ENCODE peak calls at places on chromosome 21, in eight cellular contexts. G is tibial artery; B is HuH-7; S is HEK293T; F is GM04504; C is activated T-helper 1 cell treated with anti-CD3 and anti-CD28 coated beads, Interleukin-12 subunit alpha, Interleukin-12 subunit beta, Interleukin-2, Interleukin-4 antibody, amounts not matched to agents 30 ng/mL and 10 ng/mL and 1 ng/mL, durations not matched to agents 14 hours and 24 hours and 36 hours; R is activated effector memory CD4-positive, alpha-beta T cell treated with Interleukin-2 at 50 U/mL for 16 hours; P is prostate gland. U is an unnamed sample.

GRCh38 chr21:42574234-42575027 is 60.8 kb downstream of the SLC37A1 start:
- DNase-seq in G (peak; percentile 45), B (peak; percentile 83), S (no peak), F (no peak), C (no peak), R (no peak), P (no peak), U (peak; percentile 18)

GRCh38 chr21:34204481-34205439 is 131.4 kb downstream of the MRPS6 start:
- DNase-seq in G (no peak), B (no peak), S (no peak), F (no peak), C (no peak), R (no peak), P (no peak), U (no peak)

GRCh38 chr21:44837537-44837936 is 19.7 kb upstream of the SUMO3 start:
- DNase-seq in G (peak; percentile 48), B (no peak), S (no peak), F (no peak), C (no peak), R (no peak), P (no peak), U (no peak)

GRCh38 chr21:34986561-34987533 is 62.3 kb downstream of the RUNX1 start:
- DNase-seq in G (no peak), B (no peak), S (no peak), F (no peak), C (peak; percentile 70), R (peak; percentile 59), P (no peak), U (no peak)

GRCh38 chr21:36641886-36642285 is 57.0 kb upstream of the SIM2 start:
- DNase-seq in G (no peak), B (no peak), S (no peak), F (no peak), C (no peak), R (no peak), P (no peak), U (no peak)

GRCh38 chr21:32209580-32209979 is 69.3 kb downstream of the MIS18A start:
- DNase-seq in G (no peak), B (no peak), S (no peak), F (no peak), C (no peak), R (no peak), P (no peak), U (no peak)

GRCh38 chr21:20774737-20775136 is 223.5 kb upstream of the NCAM2 start:
- DNase-seq in G (no peak), B (no peak), S (no peak), F (no peak), C (no peak), R (no peak), P (no peak), U (no peak)

GRCh38 chr21:34707876-34708325 is 39.1 kb downstream of the CLIC6 start:
- DNase-seq in G (peak; percentile 27), B (no peak), S (no peak), F (no peak), C (peak; percentile 28), R (peak; percentile 10), P (no peak), U (no peak)

GRCh38 chr21:36015096-36015495 is 45.2 kb downstream of the SETD4 start:
- DNase-seq in G (no peak), B (no peak), S (no peak), F (no peak), C (no peak), R (no peak), P (no peak), U (no peak)

GRCh38 chr21:32930673-32931072 is 95.1 kb upstream of the OLIG2 start:
- DNase-seq in G (no peak), B (no peak), S (no peak), F (no peak), C (no peak), R (no peak), P (no peak), U (no peak)

GRCh38 chr21:15222711-15223110 is 157.9 kb upstream of the NRIP1 start:
- DNase-seq in G (no peak), B (no peak), S (no peak), F (no peak), C (no peak), R (no peak), P (no peak), U (no peak)

GRCh38 chr21:36839123-36839522 is 127.3 kb downstream of the HLCS start:
- DNase-seq in G (no peak), B (no peak), S (no peak), F (no peak), C (no peak), R (no peak), P (no peak), U (no peak)

GRCh38 chr21:35222541-35222941 is 173.4 kb upstream of the RUNX1 start:
- DNase-seq in G (no peak), B (no peak), S (no peak), F (no peak), C (peak; percentile 50), R (no peak), P (no peak), U (no peak)

GRCh38 chr21:40054403-40054802 is 187.2 kb downstream of the PCP4 start:
- DNase-seq in G (peak; percentile 89), B (no peak), S (no peak), F (no peak), C (no peak), R (no peak), P (peak; percentile 94), U (peak; percentile 51)

GRCh38 chr21:17231771-17232170 is 281.1 kb upstream of the CXADR start:
- DNase-seq in G (no peak), B (no peak), S (no peak), F (no peak), C (no peak), R (no peak), P (no peak), U (no peak)

GRCh38 chr21:42781150-42781980 is 98.0 kb downstream of the WDR4 start:
- DNase-seq in G (no peak), B (peak; percentile 74), S (peak; percentile 46), F (no peak), C (no peak), R (no peak), P (peak; percentile 74), U (peak; percentile 69)

GRCh38 chr21:14918542-14918941 is 146.3 kb downstream of the NRIP1 start:
- DNase-seq in G (no peak), B (no peak), S (no peak), F (no peak), C (no peak), R (no peak), P (no peak), U (peak; percentile 65)

GRCh38 chr21:46048926-46049889 is 48.7 kb upstream of the COL6A2 start:
- DNase-seq in G (peak; percentile 93), B (no peak), S (no peak), F (peak; percentile 100), C (no peak), R (no peak), P (no peak), U (no peak)

GRCh38 chr21:39189857-39190604 is 6.8 kb upstream of the PSMG1 start:
- DNase-seq in G (no peak), B (no peak), S (no peak), F (no peak), C (no peak), R (no peak), P (no peak), U (no peak)

GRCh38 chr21:46033410-46034404 is 52.1 kb downstream of the COL6A1 start:
- DNase-seq in G (no peak), B (peak; percentile 58), S (peak; percentile 8), F (no peak), C (no peak), R (no peak), P (no peak), U (no peak)

GRCh38 chr21:33644383-33645074 is 2.2 kb downstream of the ITSN1 start:
- DNase-seq in G (no peak), B (no peak), S (no peak), F (no peak), C (no peak), R (no peak), P (no peak), U (no peak)

GRCh38 chr21:37248298-37248697 is 18.8 kb downstream of the VPS26C start:
- DNase-seq in G (no peak), B (no peak), S (no peak), F (no peak), C (no peak), R (no peak), P (no peak), U (no peak)